ENCODE peak calls at places on chromosomes 5 and 9, in seven cellular contexts. R, D, E, H, P, O and J are unnamed samples.

GRCh38 chr9:19998153-19998552 is 209.3 kb upstream of the SLC24A2 start:
- DNase-seq in R (no peak), D (no peak), E (no peak), H (no peak), P (no peak), O (no peak), J (no peak)

GRCh38 chr5:172666251-172666650 is 25.2 kb downstream of the NEURL1B start:
- DNase-seq in R (no peak), D (no peak), E (no peak), H (no peak), P (no peak), O (peak; percentile 55), J (peak; percentile 66)

GRCh38 chr5:163459465-163459887 is 426 bp downstream of the NUDCD2 start:
- DNase-seq in R (no peak), D (no peak), E (no peak), H (no peak), P (no peak), O (no peak), J (no peak)

GRCh38 chr5:157342822-157343402 is 77.0 kb downstream of the CYFIP2 start:
- DNase-seq in R (no peak), D (peak; percentile 9), E (peak; percentile 65), H (peak; percentile 35), P (peak; percentile 64), O (peak; percentile 66), J (peak; percentile 63)

GRCh38 chr9:71472400-71472799 is 295.9 kb downstream of the CEMIP2 start:
- DNase-seq in R (no peak), D (no peak), E (no peak), H (no peak), P (no peak), O (no peak), J (no peak)

GRCh38 chr9:14027114-14027812 is 286.7 kb downstream of the NFIB start:
- DNase-seq in R (no peak), D (no peak), E (no peak), H (no peak), P (no peak), O (no peak), J (no peak)

GRCh38 chr5:166433679-166434078 is 1857.8 kb upstream of the WWC1 start:
- DNase-seq in R (no peak), D (no peak), E (no peak), H (no peak), P (no peak), O (no peak), J (no peak)

GRCh38 chr5:106860398-106861044 is 810.2 kb downstream of the EFNA5 start:
- DNase-seq in R (no peak), D (no peak), E (no peak), H (no peak), P (no peak), O (no peak), J (no peak)

GRCh38 chr5:127015716-127016115 is 14.6 kb downstream of the MARCHF3 start:
- DNase-seq in R (no peak), D (no peak), E (no peak), H (no peak), P (no peak), O (no peak), J (no peak)

GRCh38 chr5:55220433-55221185 is 6.5 kb downstream of the MCIDAS start:
- DNase-seq in R (no peak), D (no peak), E (no peak), H (no peak), P (no peak), O (peak; percentile 73), J (peak; percentile 82)

GRCh38 chr9:94804917-94805544 is 78.5 kb downstream of the AOPEP start:
- DNase-seq in R (no peak), D (no peak), E (no peak), H (no peak), P (peak; percentile 55), O (no peak), J (no peak)

GRCh38 chr9:104842698-104843097 is 78.8 kb downstream of the NIPSNAP3B start:
- DNase-seq in R (no peak), D (no peak), E (no peak), H (no peak), P (no peak), O (no peak), J (no peak)

GRCh38 chr5:1548702-1549523 is 25.2 kb upstream of the LPCAT1 start:
- DNase-seq in R (no peak), D (no peak), E (no peak), H (no peak), P (no peak), O (no peak), J (no peak)

GRCh38 chr5:178227138-178227659 is 5.4 kb downstream of the PHYKPL start:
- DNase-seq in R (no peak), D (no peak), E (no peak), H (no peak), P (no peak), O (no peak), J (no peak)

GRCh38 chr9:24614070-24614469 is 68.4 kb upstream of the IZUMO3 start:
- DNase-seq in R (no peak), D (no peak), E (no peak), H (no peak), P (peak; percentile 5), O (no peak), J (no peak)

GRCh38 chr9:130890869-130891698 is 5.5 kb downstream of the QRFP start:
- DNase-seq in R (no peak), D (no peak), E (no peak), H (no peak), P (no peak), O (no peak), J (no peak)